ENCODE peak calls at places on chromosomes 7 and 10, in six cellular contexts. R, Q, V, H, T and N are unnamed samples.

GRCh38 chr7:112199672-112200071 is 6.5 kb downstream of the DOCK4 start:
- DNase-seq in R (no peak), Q (no peak), V (no peak), H (no peak), T (no peak), N (no peak)

GRCh38 chr7:25360471-25360870 is 132.2 kb upstream of the NPVF start:
- DNase-seq in R (no peak), Q (no peak), V (no peak), H (no peak), T (no peak), N (no peak)

GRCh38 chr10:103055105-103055504 is 137.0 kb downstream of the CNNM2 start:
- DNase-seq in R (no peak), Q (no peak), V (no peak), H (no peak), T (no peak), N (no peak)

GRCh38 chr10:14056545-14057332 is 274.0 kb downstream of the FRMD4A start:
- DNase-seq in R (no peak), Q (peak; percentile 100), V (no peak), H (no peak), T (peak; percentile 89), N (peak; percentile 97)

GRCh38 chr10:51700228-51700835 is 937 bp upstream of the CSTF2T start:
- DNase-seq in R (no peak), Q (no peak), V (no peak), H (peak; percentile 17), T (peak; percentile 5), N (no peak)

GRCh38 chr10:72075184-72076115 is 12.9 kb downstream of the SPOCK2 start:
- DNase-seq in R (no peak), Q (no peak), V (peak; percentile 72), H (no peak), T (no peak), N (no peak)

GRCh38 chr10:24039897-24040296 is 169.0 kb upstream of the KIAA1217 start:
- DNase-seq in R (no peak), Q (no peak), V (no peak), H (peak; percentile 14), T (no peak), N (no peak)

GRCh38 chr7:98728555-98728954 is 111.5 kb downstream of the NPTX2 start:
- DNase-seq in R (no peak), Q (no peak), V (no peak), H (no peak), T (no peak), N (no peak)

GRCh38 chr7:134645935-134646334 is 718 bp upstream of the BPGM start:
- DNase-seq in R (no peak), Q (no peak), V (peak; percentile 29), H (no peak), T (peak; percentile 59), N (no peak)

GRCh38 chr10:9508616-9509015 is 1454.1 kb downstream of the GATA3 start:
- DNase-seq in R (no peak), Q (no peak), V (no peak), H (no peak), T (no peak), N (no peak)

GRCh38 chr10:115957010-115957395 is 316.0 kb downstream of the GFRA1 start:
- DNase-seq in R (no peak), Q (no peak), V (no peak), H (no peak), T (peak; percentile 12), N (no peak)

GRCh38 chr7:42180806-42181205 is 56.2 kb downstream of the GLI3 start:
- DNase-seq in R (no peak), Q (no peak), V (no peak), H (no peak), T (no peak), N (no peak)

GRCh38 chr7:41584746-41585145 is 118.1 kb downstream of the INHBA start:
- DNase-seq in R (no peak), Q (no peak), V (no peak), H (no peak), T (peak; percentile 52), N (no peak)

GRCh38 chr7:158534598-158534997 is 53.0 kb downstream of the PTPRN2 start:
- DNase-seq in R (no peak), Q (no peak), V (no peak), H (no peak), T (no peak), N (no peak)

GRCh38 chr7:34165466-34165865 is 260.1 kb downstream of the BMPER start:
- DNase-seq in R (no peak), Q (no peak), V (no peak), H (no peak), T (no peak), N (no peak)

GRCh38 chr7:133293390-133294110 is 40.7 kb downstream of the EXOC4 start:
- DNase-seq in R (no peak), Q (no peak), V (no peak), H (no peak), T (no peak), N (no peak)

GRCh38 chr10:101817542-101818118 is 614 bp downstream of the OGA start:
- DNase-seq in R (peak; percentile 37), Q (peak; percentile 80), V (peak; percentile 68), H (peak; percentile 91), T (peak; percentile 96), N (peak; percentile 81)

GRCh38 chr10:50567384-50567783 is 56.4 kb downstream of the SGMS1 start:
- DNase-seq in R (no peak), Q (no peak), V (no peak), H (no peak), T (no peak), N (no peak)

GRCh38 chr10:110806335-110806734 is 65.4 kb upstream of the PDCD4 start:
- DNase-seq in R (no peak), Q (no peak), V (no peak), H (no peak), T (no peak), N (no peak)

GRCh38 chr10:61139230-61139928 is 195.4 kb upstream of the RHOBTB1 start:
- DNase-seq in R (no peak), Q (no peak), V (no peak), H (no peak), T (no peak), N (no peak)

GRCh38 chr7:102303669-102304422 is 17.2 kb downstream of the SH2B2 start:
- DNase-seq in R (no peak), Q (no peak), V (no peak), H (no peak), T (no peak), N (no peak)

GRCh38 chr10:110556993-110557601 is 10.4 kb upstream of the SMC3 start:
- DNase-seq in R (no peak), Q (no peak), V (peak; percentile 89), H (peak; percentile 40), T (peak; percentile 79), N (no peak)